ENCODE peak calls at places on chromosomes 12 and 14, in eight cellular contexts. One of them, this sample, is unnamed. For H3K4me1, the result is how much of the 10 kb centered on the place peaks cover.

GRCh38 chr12:15962760-15963159 is 51.6 kb downstream of the DERA start:
- DNase-seq in cardiac muscle cell: no peak
- DNase-seq in left ventricle myocardium inferior: no peak
- DNase-seq in uterus: no peak
- DNase-seq in stomach: no peak
- DNase-seq in H9: no peak
- DNase-seq in heart left ventricle: no peak
- DNase-seq in psoas muscle: no peak
- DNase-seq in this sample: no peak

GRCh38 chr12:100141666-100141997 is 1.0 kb downstream of the BLTP3B start:
- DNase-seq in cardiac muscle cell: peak
- DNase-seq in left ventricle myocardium inferior: no peak
- DNase-seq in uterus: peak
- DNase-seq in stomach: no peak
- DNase-seq in H9: no peak
- DNase-seq in heart left ventricle: no peak
- DNase-seq in psoas muscle: no peak
- DNase-seq in this sample: no peak

GRCh38 chr14:74488788-74489397 is 4.2 kb downstream of the NPC2 start:
- DNase-seq in cardiac muscle cell: peak
- DNase-seq in left ventricle myocardium inferior: no peak
- DNase-seq in uterus: no peak
- DNase-seq in stomach: no peak
- DNase-seq in H9: no peak
- DNase-seq in heart left ventricle: no peak
- DNase-seq in psoas muscle: no peak
- DNase-seq in this sample: no peak

GRCh38 chr12:104275689-104276088 is 27.9 kb upstream of the EID3 start:
- DNase-seq in cardiac muscle cell: no peak
- DNase-seq in left ventricle myocardium inferior: no peak
- DNase-seq in uterus: no peak
- DNase-seq in stomach: no peak
- DNase-seq in H9: no peak
- DNase-seq in heart left ventricle: no peak
- DNase-seq in psoas muscle: no peak
- DNase-seq in this sample: no peak

GRCh38 chr12:90280033-90280432 is 571.4 kb upstream of the ATP2B1 start:
- DNase-seq in cardiac muscle cell: no peak
- DNase-seq in left ventricle myocardium inferior: no peak
- DNase-seq in uterus: no peak
- DNase-seq in stomach: no peak
- DNase-seq in H9: no peak
- DNase-seq in heart left ventricle: no peak
- DNase-seq in psoas muscle: no peak
- DNase-seq in this sample: no peak

GRCh38 chr12:115261249-115261648 is 577.3 kb upstream of the TBX3 start:
- DNase-seq in cardiac muscle cell: no peak
- DNase-seq in left ventricle myocardium inferior: no peak
- DNase-seq in uterus: no peak
- DNase-seq in stomach: no peak
- DNase-seq in H9: no peak
- DNase-seq in heart left ventricle: no peak
- DNase-seq in psoas muscle: no peak
- DNase-seq in this sample: no peak

GRCh38 chr14:76776306-76777251 is 15.3 kb downstream of the VASH1 start:
- DNase-seq in cardiac muscle cell: no peak
- DNase-seq in left ventricle myocardium inferior: no peak
- DNase-seq in uterus: no peak
- DNase-seq in stomach: no peak
- DNase-seq in H9: peak
- DNase-seq in heart left ventricle: no peak
- DNase-seq in psoas muscle: no peak
- DNase-seq in this sample: no peak

GRCh38 chr12:131684015-131684725 is 26.7 kb upstream of the SFSWAP start:
- DNase-seq in cardiac muscle cell: no peak
- DNase-seq in left ventricle myocardium inferior: no peak
- DNase-seq in uterus: no peak
- DNase-seq in stomach: no peak
- DNase-seq in H9: no peak
- DNase-seq in heart left ventricle: no peak
- DNase-seq in psoas muscle: no peak
- DNase-seq in this sample: peak

GRCh38 chr14:77267937-77268699 is 2.9 kb downstream of the NGB start:
- DNase-seq in cardiac muscle cell: no peak
- DNase-seq in left ventricle myocardium inferior: no peak
- DNase-seq in uterus: no peak
- DNase-seq in stomach: no peak
- DNase-seq in H9: no peak
- DNase-seq in heart left ventricle: no peak
- DNase-seq in psoas muscle: no peak
- DNase-seq in this sample: no peak

GRCh38 chr12:130982565-130983225 is 29.0 kb downstream of the ADGRD1 start:
- DNase-seq in cardiac muscle cell: no peak
- DNase-seq in left ventricle myocardium inferior: no peak
- DNase-seq in uterus: no peak
- DNase-seq in stomach: no peak
- DNase-seq in H9: no peak
- DNase-seq in heart left ventricle: no peak
- DNase-seq in psoas muscle: no peak
- DNase-seq in this sample: peak

GRCh38 chr14:55915464-55915863 is 202.7 kb upstream of the PELI2 start:
- DNase-seq in cardiac muscle cell: peak
- DNase-seq in left ventricle myocardium inferior: no peak
- DNase-seq in uterus: no peak
- DNase-seq in stomach: no peak
- DNase-seq in H9: no peak
- DNase-seq in heart left ventricle: no peak
- DNase-seq in psoas muscle: no peak
- DNase-seq in this sample: no peak

GRCh38 chr12:65655074-65655493 is 169.2 kb upstream of the HMGA2 start:
- DNase-seq in cardiac muscle cell: peak
- DNase-seq in left ventricle myocardium inferior: no peak
- DNase-seq in uterus: no peak
- DNase-seq in stomach: no peak
- DNase-seq in H9: no peak
- DNase-seq in heart left ventricle: no peak
- DNase-seq in psoas muscle: no peak
- DNase-seq in this sample: no peak

GRCh38 chr12:1122803-1123202 is 131.8 kb downstream of the ERC1 start:
- DNase-seq in cardiac muscle cell: peak
- DNase-seq in left ventricle myocardium inferior: no peak
- DNase-seq in uterus: no peak
- DNase-seq in stomach: no peak
- DNase-seq in H9: no peak
- DNase-seq in heart left ventricle: no peak
- DNase-seq in psoas muscle: no peak
- DNase-seq in this sample: no peak

GRCh38 chr12:66014818-66015217 is 115.7 kb downstream of the LLPH start:
- DNase-seq in cardiac muscle cell: peak
- DNase-seq in left ventricle myocardium inferior: no peak
- DNase-seq in uterus: no peak
- DNase-seq in stomach: no peak
- DNase-seq in H9: no peak
- DNase-seq in heart left ventricle: no peak
- DNase-seq in psoas muscle: no peak
- DNase-seq in this sample: no peak

GRCh38 chr14:99612065-99612736 is 8.2 kb upstream of the CCDC85C start:
- DNase-seq in cardiac muscle cell: no peak
- DNase-seq in left ventricle myocardium inferior: no peak
- DNase-seq in uterus: no peak
- DNase-seq in stomach: peak
- DNase-seq in H9: no peak
- DNase-seq in heart left ventricle: no peak
- DNase-seq in psoas muscle: no peak
- DNase-seq in this sample: no peak

GRCh38 chr12:3300833-3301401 is 190.1 kb upstream of the PRMT8 start:
- DNase-seq in cardiac muscle cell: no peak
- DNase-seq in left ventricle myocardium inferior: no peak
- DNase-seq in uterus: no peak
- DNase-seq in stomach: no peak
- DNase-seq in H9: no peak
- DNase-seq in heart left ventricle: no peak
- DNase-seq in psoas muscle: peak
- DNase-seq in this sample: no peak

GRCh38 chr14:93120952-93121834 is 5.5 kb upstream of the ITPK1 start:
- DNase-seq in cardiac muscle cell: no peak
- DNase-seq in left ventricle myocardium inferior: no peak
- DNase-seq in uterus: no peak
- DNase-seq in stomach: no peak
- DNase-seq in H9: no peak
- DNase-seq in heart left ventricle: no peak
- DNase-seq in psoas muscle: no peak
- DNase-seq in this sample: no peak

DNA sequence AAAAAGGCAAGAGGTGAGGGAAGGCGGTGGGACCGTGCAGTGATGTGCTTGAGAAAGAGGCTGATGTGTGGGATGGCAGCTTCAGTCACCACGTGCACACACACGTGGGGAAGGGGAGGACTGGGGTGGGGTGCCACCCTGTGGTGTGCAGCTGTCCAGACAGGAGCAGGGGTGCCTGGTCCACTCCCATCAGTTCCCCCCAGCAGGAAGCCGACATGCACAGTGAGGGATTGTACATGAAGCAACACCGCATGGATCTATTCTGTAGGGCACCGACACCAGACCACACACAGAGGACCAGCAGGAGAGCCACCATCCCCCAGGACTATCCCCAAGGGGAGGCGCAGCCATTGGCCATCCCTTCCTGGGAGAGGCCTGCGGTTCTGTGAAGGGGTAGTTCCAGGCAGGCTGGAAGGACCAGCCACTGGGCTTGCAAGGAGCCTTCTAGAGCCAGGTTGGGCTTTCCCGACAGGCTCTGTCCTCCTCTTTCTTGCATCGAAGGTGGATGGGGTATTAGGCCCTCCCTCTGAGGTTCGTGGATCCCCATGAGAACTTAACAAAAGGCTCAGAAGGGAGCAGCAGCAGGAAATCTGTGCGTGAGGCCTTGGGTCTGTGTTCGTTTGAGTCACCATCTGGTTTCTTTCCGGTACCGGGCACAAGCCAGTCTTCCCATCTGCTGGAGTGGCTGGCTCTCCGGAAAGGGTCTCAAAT is 59.7 kb downstream of the PLEKHG3 start:
- DNase-seq in cardiac muscle cell: peak
- DNase-seq in left ventricle myocardium inferior: no peak
- DNase-seq in uterus: peak
- DNase-seq in stomach: no peak
- DNase-seq in H9: no peak
- DNase-seq in heart left ventricle: no peak
- DNase-seq in psoas muscle: no peak
- DNase-seq in this sample: no peak
- TF ChIP-seq CTCF in cardiac muscle cell: peak
- TF ChIP-seq CTCF in left ventricle myocardium inferior: no peak
- TF ChIP-seq CTCF in uterus: no peak
- TF ChIP-seq CTCF in stomach: no peak
- TF ChIP-seq CTCF in H9: no peak
- TF ChIP-seq CTCF in heart left ventricle: no peak
- TF ChIP-seq CTCF in psoas muscle: no peak
- TF ChIP-seq CTCF in this sample: no peak

DNA sequence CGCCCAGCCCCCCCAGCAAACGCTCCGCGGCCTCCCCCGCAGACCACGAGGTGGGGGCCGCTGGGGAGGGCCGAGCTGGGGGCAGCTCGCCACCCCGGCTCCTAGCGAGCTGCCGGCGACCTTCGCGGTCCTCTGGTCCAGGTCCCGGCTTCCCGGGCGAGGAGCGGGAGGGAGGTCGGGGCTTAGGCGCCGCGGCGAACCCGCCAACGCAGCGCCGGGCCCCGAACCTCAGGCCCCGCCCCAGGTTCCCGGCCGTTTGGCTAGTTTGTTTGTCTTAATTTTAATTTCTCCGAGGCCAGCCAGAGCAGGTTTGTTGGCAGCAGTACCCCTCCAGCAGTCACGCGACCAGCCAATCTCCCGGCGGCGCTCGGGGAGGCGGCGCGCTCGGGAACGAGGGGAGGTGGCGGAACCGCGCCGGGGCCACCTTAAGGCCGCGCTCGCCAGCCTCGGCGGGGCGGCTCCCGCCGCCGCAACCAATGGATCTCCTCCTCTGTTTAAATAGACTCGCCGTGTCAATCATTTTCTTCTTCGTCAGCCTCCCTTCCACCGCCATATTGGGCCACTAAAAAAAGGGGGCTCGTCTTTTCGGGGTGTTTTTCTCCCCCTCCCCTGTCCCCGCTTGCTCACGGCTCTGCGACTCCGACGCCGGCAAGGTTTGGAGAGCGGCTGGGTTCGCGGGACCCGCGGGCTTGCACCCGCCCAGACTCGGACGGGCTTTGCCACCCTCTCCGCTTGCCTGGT is at the start of gene CDKN1B:
- DNase-seq in cardiac muscle cell: peak
- DNase-seq in left ventricle myocardium inferior: peak
- DNase-seq in uterus: peak
- DNase-seq in stomach: peak
- DNase-seq in H9: peak
- DNase-seq in heart left ventricle: peak
- DNase-seq in psoas muscle: peak
- DNase-seq in this sample: peak
- H3K4me1 ChIP-seq in cardiac muscle cell: under half
- H3K4me1 ChIP-seq in left ventricle myocardium inferior: half or more
- H3K4me1 ChIP-seq in uterus: under half
- H3K4me1 ChIP-seq in stomach: half or more
- H3K4me1 ChIP-seq in H9: under half
- H3K4me1 ChIP-seq in heart left ventricle: half or more
- H3K4me1 ChIP-seq in psoas muscle: under half
- H3K4me1 ChIP-seq in this sample: half or more

DNA sequence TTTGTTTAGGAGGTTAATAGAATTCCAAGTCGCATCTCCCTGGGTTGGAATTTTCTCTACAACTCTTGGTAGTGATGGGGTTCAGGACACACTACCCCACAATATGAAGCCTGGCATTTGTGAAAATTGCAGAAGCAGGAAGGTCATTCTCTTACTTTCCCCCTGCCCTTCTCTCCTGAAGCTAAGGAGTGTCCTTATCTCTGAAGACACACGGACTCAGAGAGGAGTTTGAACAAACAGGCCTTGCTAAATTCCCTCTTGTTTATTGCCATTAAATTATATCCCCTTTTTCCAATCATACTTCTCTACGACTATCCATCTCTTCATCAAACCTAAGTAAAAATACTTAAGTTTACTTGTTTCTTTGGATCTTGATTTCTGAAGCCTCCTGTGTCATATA is 443.0 kb downstream of the RAD51B start:
- DNase-seq in cardiac muscle cell: no peak
- DNase-seq in left ventricle myocardium inferior: no peak
- DNase-seq in uterus: no peak
- DNase-seq in stomach: no peak
- DNase-seq in H9: no peak
- DNase-seq in heart left ventricle: no peak
- DNase-seq in psoas muscle: no peak
- DNase-seq in this sample: no peak
- H3K27ac ChIP-seq in cardiac muscle cell: no peak
- H3K27ac ChIP-seq in left ventricle myocardium inferior: no peak
- H3K27ac ChIP-seq in uterus: peak
- H3K27ac ChIP-seq in stomach: no peak
- H3K27ac ChIP-seq in H9: no peak
- H3K27ac ChIP-seq in heart left ventricle: no peak
- H3K27ac ChIP-seq in psoas muscle: no peak
- H3K27ac ChIP-seq in this sample: no peak

DNA sequence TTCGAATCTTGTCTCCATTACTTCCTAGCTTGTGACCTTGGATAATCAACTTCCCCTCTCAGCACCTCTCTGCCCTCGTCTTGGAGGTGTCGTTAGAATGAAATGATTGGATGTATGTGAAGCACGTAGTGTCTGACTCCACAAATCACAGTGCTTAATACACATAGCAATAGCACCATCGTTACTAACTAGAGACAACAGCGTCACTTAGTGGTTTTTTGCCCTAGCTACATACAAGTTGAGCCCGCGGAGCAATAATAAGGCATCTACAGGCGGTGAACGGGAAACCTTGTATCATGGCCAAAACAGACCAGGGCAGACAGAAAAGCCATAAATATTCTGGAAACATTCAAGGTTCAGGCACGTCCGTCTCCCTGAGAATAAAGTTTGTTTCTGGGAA is 154.9 kb downstream of the ASCL4 start:
- DNase-seq in cardiac muscle cell: peak
- DNase-seq in left ventricle myocardium inferior: no peak
- DNase-seq in uterus: no peak
- DNase-seq in stomach: no peak
- DNase-seq in H9: peak
- DNase-seq in heart left ventricle: no peak
- DNase-seq in psoas muscle: no peak
- DNase-seq in this sample: no peak
- TF ChIP-seq CTCF in cardiac muscle cell: peak
- TF ChIP-seq CTCF in left ventricle myocardium inferior: peak
- TF ChIP-seq CTCF in uterus: no peak
- TF ChIP-seq CTCF in stomach: no peak
- TF ChIP-seq CTCF in H9: peak
- TF ChIP-seq CTCF in heart left ventricle: peak
- TF ChIP-seq CTCF in psoas muscle: no peak
- TF ChIP-seq CTCF in this sample: no peak

This sample was measured in suprapubic skin.